ENCODE peak calls at places on chromosomes 11 and 22, in six cellular contexts. A, R, N, K, T and Q are unnamed samples.
A peak's percentile ranks its signal among the peaks of the same experiment; 100 is the strongest.

GRCh38 chr22:30318773-30319419 is 7.8 kb downstream of the TBC1D10A start:
- DNase-seq in K (no peak), T (no peak), A (peak; percentile 27), R (no peak), N (no peak), Q (no peak)

GRCh38 chr11:8649361-8649760 is 33.1 kb downstream of the TRIM66 start:
- DNase-seq in N (no peak), K (peak; percentile 58), R (no peak), A (peak; percentile 36), T (no peak), Q (peak; percentile 58)

GRCh38 chr11:70737816-70738630 is 339.7 kb downstream of the CTTN start:
- DNase-seq in T (no peak), K (no peak), N (no peak), R (no peak), A (no peak), Q (no peak)

GRCh38 chr11:66479741-66480115 is 506 bp upstream of the DPP3 start:
- DNase-seq in T (no peak), A (no peak), N (no peak), R (no peak), K (no peak), Q (no peak)

GRCh38 chr11:30487200-30487898 is 98.8 kb downstream of the MPPED2 start:
- DNase-seq in K (no peak), R (no peak), T (no peak), N (no peak), A (no peak), Q (no peak)

GRCh38 chr11:90717522-90717921 is 494.7 kb upstream of the CHORDC1 start:
- DNase-seq in T (no peak), A (no peak), K (no peak), R (no peak), N (no peak), Q (no peak)

GRCh38 chr22:35930933-35931332 is 97.7 kb downstream of the RBFOX2 start:
- DNase-seq in K (peak; percentile 52), N (no peak), T (no peak), A (peak; percentile 90), R (no peak), Q (peak; percentile 77)

GRCh38 chr11:116217006-116217405 is 555.8 kb downstream of the BUD13 start:
- DNase-seq in T (peak; percentile 64), A (peak; percentile 66), N (no peak), R (no peak), K (peak; percentile 43), Q (no peak)

GRCh38 chr22:44615602-44616180 is 86.3 kb upstream of the PRR5 start:
- DNase-seq in K (no peak), R (no peak), N (no peak), A (no peak), T (no peak), Q (no peak)

GRCh38 chr22:32591620-32592019 is 117.0 kb downstream of the FBXO7 start:
- DNase-seq in T (no peak), K (no peak), A (peak; percentile 93), R (no peak), N (no peak), Q (peak; percentile 60)

GRCh38 chr22:43151251-43152000 is at the start of gene TSPO:
- DNase-seq in A (peak; percentile 61), T (peak; percentile 81), N (no peak), R (peak; percentile 43), K (peak; percentile 95), Q (peak; percentile 34)

GRCh38 chr11:115408036-115408911 is 95.9 kb downstream of the CADM1 start:
- DNase-seq in A (peak; percentile 6), N (no peak), T (no peak), K (no peak), R (no peak), Q (no peak)

GRCh38 chr11:4054643-4055042 is 40.0 kb upstream of the RRM1 start:
- DNase-seq in N (no peak), R (no peak), A (no peak), T (no peak), K (no peak), Q (no peak)